ENCODE peak calls at places on chromosome 15, in ten cellular contexts. B, W, F, A, I, Q, Y, X, S and G are unnamed samples.

GRCh38 chr15:51160484-51160883 is 65.8 kb upstream of the TNFAIP8L3 start:
- DNase-seq in B (no peak), W (no peak), F (no peak), A (no peak), I (no peak), Q (no peak), Y (no peak), X (no peak), S (no peak), G (no peak)

GRCh38 chr15:49895337-49896223 is 223.5 kb downstream of the ATP8B4 start:
- DNase-seq in B (no peak), W (peak; percentile 74), F (no peak), A (no peak), I (no peak), Q (peak; percentile 92), Y (no peak), X (peak; percentile 74), S (no peak), G (peak; percentile 57)

GRCh38 chr15:39171944-39172368 is 408.9 kb upstream of the THBS1 start:
- DNase-seq in B (peak; percentile 45), W (peak; percentile 99), F (peak; percentile 40), A (no peak), I (peak; percentile 23), Q (peak; percentile 97), Y (peak; percentile 62), X (peak; percentile 97), S (peak; percentile 54), G (peak; percentile 99)

GRCh38 chr15:73782339-73782979 is 29.3 kb upstream of the INSYN1 start:
- DNase-seq in B (no peak), W (no peak), F (no peak), A (no peak), I (no peak), Q (no peak), Y (no peak), X (no peak), S (no peak), G (peak; percentile 30)

GRCh38 chr15:72592103-72592502 is 62.4 kb upstream of the GOLGA6B start:
- DNase-seq in B (no peak), W (no peak), F (no peak), A (no peak), I (no peak), Q (no peak), Y (no peak), X (no peak), S (no peak), G (no peak)

GRCh38 chr15:97456541-97456940 is 504.0 kb upstream of the ARRDC4 start:
- DNase-seq in B (no peak), W (no peak), F (no peak), A (no peak), I (no peak), Q (no peak), Y (no peak), X (no peak), S (no peak), G (no peak)

GRCh38 chr15:90201150-90201943 is at the start of gene SEMA4B:
- DNase-seq in B (peak; percentile 79), W (peak; percentile 40), F (peak; percentile 83), A (no peak), I (peak; percentile 76), Q (peak; percentile 56), Y (peak; percentile 45), X (peak; percentile 40), S (peak; percentile 83), G (peak; percentile 72)

GRCh38 chr15:29925227-29926082 is 103.2 kb upstream of the TJP1 start:
- DNase-seq in B (peak; percentile 50), W (peak; percentile 95), F (peak; percentile 67), A (no peak), I (peak; percentile 78), Q (peak; percentile 87), Y (peak; percentile 39), X (peak; percentile 83), S (peak; percentile 67), G (peak; percentile 77)

GRCh38 chr15:39025331-39025730 is 460.7 kb upstream of the RASGRP1 start:
- DNase-seq in B (no peak), W (peak; percentile 41), F (no peak), A (no peak), I (no peak), Q (peak; percentile 14), Y (no peak), X (no peak), S (no peak), G (no peak)

GRCh38 chr15:52013151-52013791 is 5.7 kb upstream of the MAPK6 start:
- DNase-seq in B (peak; percentile 73), W (peak; percentile 38), F (no peak), A (no peak), I (no peak), Q (peak; percentile 38), Y (no peak), X (peak; percentile 36), S (no peak), G (no peak)

GRCh38 chr15:89104172-89104564 is 15.9 kb downstream of the ABHD2 start:
- DNase-seq in B (no peak), W (peak; percentile 69), F (no peak), A (no peak), I (peak; percentile 51), Q (peak; percentile 93), Y (peak; percentile 69), X (no peak), S (no peak), G (no peak)

GRCh38 chr15:77057650-77058049 is 13.3 kb downstream of the TSPAN3 start:
- DNase-seq in B (no peak), W (no peak), F (no peak), A (no peak), I (no peak), Q (no peak), Y (no peak), X (no peak), S (no peak), G (no peak)

GRCh38 chr15:70017025-70017424 is 80.7 kb downstream of the TLE3 start:
- DNase-seq in B (no peak), W (no peak), F (no peak), A (no peak), I (no peak), Q (no peak), Y (no peak), X (no peak), S (no peak), G (no peak)

GRCh38 chr15:71975816-71976150 is 142.2 kb downstream of the MYO9A start:
- DNase-seq in B (no peak), W (no peak), F (no peak), A (no peak), I (no peak), Q (no peak), Y (no peak), X (no peak), S (no peak), G (no peak)

GRCh38 chr15:51332211-51333147 is 5.9 kb downstream of the CYP19A1 start:
- DNase-seq in B (no peak), W (peak; percentile 52), F (no peak), A (no peak), I (no peak), Q (peak; percentile 70), Y (no peak), X (no peak), S (no peak), G (no peak)

GRCh38 chr15:95659646-95660045 is 670.9 kb upstream of the NR2F2 start:
- DNase-seq in B (no peak), W (no peak), F (no peak), A (no peak), I (peak; percentile 20), Q (no peak), Y (no peak), X (no peak), S (no peak), G (no peak)

GRCh38 chr15:95668201-95668600 is 662.3 kb upstream of the NR2F2 start:
- DNase-seq in B (no peak), W (no peak), F (no peak), A (no peak), I (no peak), Q (no peak), Y (no peak), X (no peak), S (no peak), G (no peak)

GRCh38 chr15:95663156-95663831 is 667.2 kb upstream of the NR2F2 start:
- DNase-seq in B (no peak), W (peak; percentile 63), F (no peak), A (no peak), I (no peak), Q (peak; percentile 18), Y (no peak), X (no peak), S (no peak), G (no peak)

GRCh38 chr15:95662638-95663037 is 667.9 kb upstream of the NR2F2 start:
- DNase-seq in B (no peak), W (no peak), F (no peak), A (no peak), I (no peak), Q (no peak), Y (no peak), X (no peak), S (no peak), G (no peak)

GRCh38 chr15:95664435-95664834 is 666.1 kb upstream of the NR2F2 start:
- DNase-seq in B (peak; percentile 11), W (no peak), F (peak; percentile 43), A (no peak), I (no peak), Q (no peak), Y (no peak), X (no peak), S (no peak), G (no peak)
- H3K4me3 ChIP-seq in B (no peak overlapping the region), W (no peak overlapping the region), F (no peak overlapping the region), A (no peak overlapping the region), I (no peak overlapping the region), Q (no peak overlapping the region), Y (no peak overlapping the region), X (no peak overlapping the region), S (no peak overlapping the region), G (no peak overlapping the region)

DNA sequence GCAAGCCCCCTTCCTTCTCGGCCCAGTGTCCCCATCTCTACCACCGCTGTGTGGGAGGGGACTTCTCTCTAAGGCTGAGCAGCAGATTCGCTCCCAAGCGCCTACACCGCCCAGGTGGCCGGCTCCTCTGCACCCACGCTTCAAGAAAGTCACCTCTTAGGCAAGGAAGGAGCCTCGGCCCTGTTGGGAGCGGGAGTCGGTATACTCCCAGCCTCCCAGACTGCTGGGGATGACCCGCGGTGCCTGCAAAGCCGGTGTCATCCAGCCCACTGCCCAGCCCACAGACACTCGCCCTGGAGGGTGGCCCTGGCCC is 527 bp downstream of the CHRNB4 start:
- DNase-seq in B (no peak), W (no peak), F (no peak), A (no peak), I (no peak), Q (no peak), Y (no peak), X (no peak), S (no peak), G (no peak)
- H3K4me3 ChIP-seq in B (peak overlapping the region; percentile 38), W (peak overlapping the region; percentile 50), F (peak overlapping the region; percentile 14), A (no peak overlapping the region), I (peak overlapping the region; percentile 61), Q (peak overlapping the region; percentile 54), Y (peak overlapping the region; percentile 43), X (peak overlapping the region; percentile 35), S (peak overlapping the region; percentile 43), G (peak overlapping the region; percentile 54)

GRCh38 chr15:40793216-40793989 is 13.5 kb upstream of the ZFYVE19 start:
- DNase-seq in B (peak; percentile 24), W (peak; percentile 96), F (peak; percentile 85), A (no peak), I (no peak), Q (peak; percentile 95), Y (no peak), X (peak; percentile 96), S (peak; percentile 92), G (no peak)
- H3K4me3 ChIP-seq in B (no peak overlapping the region), W (no peak overlapping the region), F (no peak overlapping the region), A (no peak overlapping the region), I (no peak overlapping the region), Q (no peak overlapping the region), Y (no peak overlapping the region), X (no peak overlapping the region), S (no peak overlapping the region), G (no peak overlapping the region)

GRCh38 chr15:63701365-63701764 is 104.2 kb downstream of the FBXL22 start:
- DNase-seq in B (no peak), W (no peak), F (no peak), A (no peak), I (no peak), Q (no peak), Y (no peak), X (no peak), S (no peak), G (no peak)
- H3K4me3 ChIP-seq in B (no peak overlapping the region), W (no peak overlapping the region), F (no peak overlapping the region), A (no peak overlapping the region), I (no peak overlapping the region), Q (no peak overlapping the region), Y (no peak overlapping the region), X (no peak overlapping the region), S (no peak overlapping the region), G (no peak overlapping the region)